ENCODE peak calls at places on chromosomes 16 and 17, in five cellular contexts. F is ELR, Y is left ventricle myocardium superior, T is T-helper 2 cell, U is activated T-helper 1 cell treated with Interleukin-2 at 50 U/mL for 16 hours. C is an unnamed sample.

GRCh38 chr17:14547016-14547415 is 246.1 kb downstream of the HS3ST3B1 start:
- DNase-seq in F (no peak), Y (no peak), T (no peak), U (no peak), C (no peak)

GRCh38 chr17:67431210-67432015 is 54.3 kb downstream of the PITPNC1 start:
- DNase-seq in F (peak; percentile 95), Y (no peak), T (peak; percentile 86), U (no peak), C (peak; percentile 88)

GRCh38 chr17:74085434-74085833 is 118.0 kb upstream of the RPL38 start:
- DNase-seq in F (no peak), Y (no peak), T (peak; percentile 18), U (no peak), C (no peak)

GRCh38 chr17:66982011-66982508 is 17.6 kb downstream of the CACNG4 start:
- DNase-seq in F (peak; percentile 76), Y (no peak), T (no peak), U (no peak), C (no peak)

GRCh38 chr17:64741924-64742670 is 80.0 kb upstream of the SMURF2 start:
- DNase-seq in F (peak; percentile 71), Y (peak; percentile 71), T (no peak), U (no peak), C (no peak)

GRCh38 chr16:80198265-80198994 is 342.4 kb upstream of the DYNLRB2 start:
- DNase-seq in F (no peak), Y (no peak), T (no peak), U (no peak), C (peak; percentile 29)

GRCh38 chr17:5526821-5527598 is 40.6 kb downstream of the MIS12 start:
- DNase-seq in F (peak; percentile 98), Y (peak; percentile 71), T (peak; percentile 11), U (no peak), C (peak; percentile 93)

GRCh38 chr17:57507828-57508227 is 237.3 kb downstream of the CCDC182 start:
- DNase-seq in F (no peak), Y (no peak), T (no peak), U (no peak), C (no peak)

GRCh38 chr17:47844814-47845453 is 3.9 kb upstream of the SCRN2 start:
- DNase-seq in F (peak; percentile 64), Y (no peak), T (no peak), U (no peak), C (no peak)

GRCh38 chr17:43327834-43328420 is 70.9 kb upstream of the ARL4D start:
- DNase-seq in F (peak; percentile 28), Y (no peak), T (no peak), U (no peak), C (no peak)

GRCh38 chr16:29307598-29308507 is 98.7 kb downstream of the NPIPB11 start:
- DNase-seq in F (peak; percentile 49), Y (no peak), T (no peak), U (no peak), C (no peak)

GRCh38 chr16:977096-977701 is 4.4 kb upstream of the SOX8 start:
- DNase-seq in F (no peak), Y (no peak), T (no peak), U (no peak), C (no peak)

GRCh38 chr17:48439473-48439872 is 9.5 kb upstream of the SKAP1 start:
- DNase-seq in F (no peak), Y (no peak), T (peak; percentile 70), U (no peak), C (no peak)